ENCODE peak calls at places on chromosome 20, in four cellular contexts. G, E, C and U are unnamed samples.

GRCh38 chr20:3909952-3910366 is 20.8 kb downstream of the PANK2 start:
- DNase-seq in C (no peak), G (peak; percentile 87), E (no peak), U (no peak)

GRCh38 chr20:48092596-48093280 is 307.5 kb upstream of the SULF2 start:
- DNase-seq in E (no peak), C (no peak), G (no peak), U (no peak)

GRCh38 chr20:60268502-60268901 is 310.3 kb downstream of the CDH26 start:
- DNase-seq in G (peak; percentile 70), C (no peak), E (peak; percentile 26), U (no peak)

GRCh38 chr20:42186337-42186736 is 568.2 kb upstream of the CHD6 start:
- DNase-seq in C (no peak), E (no peak), G (no peak), U (no peak)

GRCh38 chr20:54431545-54431944 is 43.8 kb upstream of the DOK5 start:
- DNase-seq in C (no peak), G (no peak), E (no peak), U (no peak)

GRCh38 chr20:52959125-52959524 is 13.0 kb upstream of the TSHZ2 start:
- DNase-seq in G (peak; percentile 28), E (peak; percentile 20), C (no peak), U (peak; percentile 42)

GRCh38 chr20:44287272-44288097 is 23.5 kb downstream of the FITM2 start:
- DNase-seq in G (no peak), C (no peak), E (no peak), U (peak; percentile 66)

GRCh38 chr20:47136782-47137181 is 219.7 kb downstream of the ZMYND8 start:
- DNase-seq in G (no peak), E (no peak), C (no peak), U (no peak)

GRCh38 chr20:5510446-5510845 is 193.7 kb upstream of the PROKR2 start:
- DNase-seq in C (peak; percentile 10), G (no peak), E (no peak), U (no peak)

GRCh38 chr20:13221673-13222318 is 722 bp downstream of the ISM1 start:
- DNase-seq in C (no peak), G (no peak), E (peak; percentile 73), U (peak; percentile 65)

GRCh38 chr20:11716239-11716944 is 201.3 kb upstream of the BTBD3 start:
- DNase-seq in G (no peak), E (peak; percentile 78), C (peak; percentile 33), U (peak; percentile 62)

GRCh38 chr20:43893930-43894329 is 20.7 kb upstream of the TOX2 start:
- DNase-seq in C (no peak), E (no peak), G (no peak), U (no peak)

GRCh38 chr20:63687419-63688233 is 8.8 kb upstream of the TNFRSF6B start:
- DNase-seq in G (no peak), C (no peak), E (no peak), U (no peak)

DNA sequence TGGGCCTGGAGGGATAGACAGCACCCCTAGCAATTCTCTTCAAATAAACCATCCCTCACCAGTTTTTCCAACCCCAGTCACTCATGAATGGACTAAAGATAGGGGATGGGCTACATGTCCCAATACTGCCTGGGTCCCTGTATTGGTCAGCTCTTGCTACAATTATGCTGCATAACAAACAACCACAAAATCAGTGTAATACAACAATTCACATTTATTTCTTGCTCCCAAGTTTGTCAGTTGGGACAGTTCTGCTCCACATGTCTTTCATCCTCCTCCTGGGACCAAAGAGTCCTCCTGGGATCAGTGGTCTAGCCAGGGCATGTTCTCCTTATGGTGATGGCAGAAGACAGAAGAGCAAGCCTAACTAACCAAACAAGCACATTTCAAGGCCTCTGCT is 91.7 kb upstream of the MYL9 start:
- DNase-seq in E (no peak), C (no peak), G (no peak), U (no peak)
- H3K4me1 ChIP-seq in E (peaks cover 4% of the 10 kb centered on the region), C (peaks cover 14% of the 10 kb centered on the region), G (no peaks in the 10 kb centered on the region), U (peaks cover 4% of the 10 kb centered on the region)

GRCh38 chr20:32442630-32443029 is 84.5 kb downstream of the ASXL1 start:
- DNase-seq in G (no peak), C (no peak), E (no peak), U (no peak)
- TF ChIP-seq CHD2 in G (no peak), C (no peak), E (no peak), U (no peak)

GRCh38 chr20:58650181-58650775 is 805 bp upstream of the STX16 start:
- DNase-seq in C (no peak), G (peak; percentile 53), E (no peak), U (no peak)

GRCh38 chr20:58651823-58652605 is 931 bp downstream of the STX16 start:
- DNase-seq in E (peak; percentile 48), C (peak; percentile 84), G (peak; percentile 89), U (peak; percentile 54)

GRCh38 chr20:58652606-58653303 is 1.7 kb downstream of the STX16 start:
- DNase-seq in E (no peak), G (no peak), C (no peak), U (no peak)

GRCh38 chr20:58650776-58651547 is at the start of gene STX16:
- DNase-seq in G (peak; percentile 96), C (peak; percentile 79), E (peak; percentile 96), U (peak; percentile 91)

GRCh38 chr20:58651548-58651822 is 402 bp downstream of the STX16 start:
- DNase-seq in C (no peak), G (no peak), E (no peak), U (peak; percentile 36)
- TF ChIP-seq RNF2 in C (no peak), G (no peak), E (no peak), U (no peak)

GRCh38 chr20:49672109-49672681 is 41.5 kb downstream of the B4GALT5 start:
- DNase-seq in G (no peak), C (no peak), E (no peak), U (no peak)
- H3K4me1 ChIP-seq in G (peaks cover 69% of the 10 kb centered on the region), C (peaks cover 7% of the 10 kb centered on the region), E (peaks cover 94% of the 10 kb centered on the region), U (peaks cover 82% of the 10 kb centered on the region)

DNA sequence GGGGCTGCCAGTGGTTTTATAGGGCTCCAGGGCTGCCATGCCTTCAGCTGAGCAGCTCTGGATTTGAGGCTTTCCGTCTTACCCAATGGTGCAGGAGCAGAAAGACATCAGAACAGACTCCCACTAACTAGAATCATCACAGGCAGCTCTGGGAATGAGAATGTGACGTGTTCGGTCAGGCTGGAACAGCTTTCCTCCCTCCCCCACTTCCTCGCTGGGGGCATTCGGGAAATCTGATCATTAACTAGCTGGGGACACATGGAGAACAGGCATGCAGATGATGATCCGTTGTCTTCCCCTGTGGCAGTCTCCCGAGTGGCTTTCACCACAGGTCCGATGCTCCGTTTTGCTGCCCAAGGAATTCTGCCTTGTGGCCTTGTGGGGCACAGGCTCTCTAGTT is 5.5 kb upstream of the MTG2 start:
- DNase-seq in C (no peak), E (no peak), G (no peak), U (no peak)
- TF ChIP-seq CHD2 in C (no peak), E (no peak), G (no peak), U (no peak)

DNA sequence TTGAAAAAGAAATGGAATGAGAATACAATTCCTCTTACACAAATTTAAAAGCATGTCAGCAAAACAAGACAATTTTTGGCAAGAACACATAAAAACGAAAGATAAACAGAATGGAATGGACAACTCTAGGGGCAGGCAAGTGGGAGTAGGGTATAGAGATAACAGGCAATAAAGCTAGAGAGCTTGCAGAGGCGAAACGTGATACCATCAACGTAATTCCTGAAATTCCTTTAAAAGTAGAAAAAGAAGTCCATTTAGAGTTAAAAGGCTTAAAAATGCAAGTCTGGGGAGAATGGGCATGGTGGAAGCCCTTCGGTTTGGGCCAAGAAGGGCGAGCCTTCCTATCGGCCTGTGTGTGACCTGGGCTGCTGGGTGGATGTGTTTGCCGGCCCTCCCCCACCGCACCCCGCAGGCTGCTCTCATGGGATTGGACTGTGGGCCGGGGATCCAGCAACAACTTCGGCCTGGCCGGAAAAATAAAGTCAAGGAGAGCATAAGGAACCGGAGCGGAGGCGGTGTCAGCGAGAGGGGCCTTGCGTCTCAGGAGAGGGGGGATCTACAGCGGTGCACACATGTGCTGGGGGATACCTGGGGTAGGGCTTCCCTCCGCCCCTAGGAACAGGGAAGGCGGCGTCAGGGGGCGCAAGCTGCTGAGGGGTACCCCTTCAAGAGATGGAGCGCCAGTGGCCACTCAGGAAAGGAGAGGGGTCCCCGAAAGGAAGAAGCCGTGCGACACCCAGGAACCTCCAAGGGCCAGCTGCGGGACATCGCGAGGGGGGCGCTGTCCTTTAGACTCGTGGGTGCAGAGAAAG is 4.1 kb downstream of the TMEM239 start:
- DNase-seq in G (peak; percentile 64), C (no peak), E (no peak), U (no peak)
- TF ChIP-seq RNF2 in G (no peak), C (no peak), E (no peak), U (no peak)

DNA sequence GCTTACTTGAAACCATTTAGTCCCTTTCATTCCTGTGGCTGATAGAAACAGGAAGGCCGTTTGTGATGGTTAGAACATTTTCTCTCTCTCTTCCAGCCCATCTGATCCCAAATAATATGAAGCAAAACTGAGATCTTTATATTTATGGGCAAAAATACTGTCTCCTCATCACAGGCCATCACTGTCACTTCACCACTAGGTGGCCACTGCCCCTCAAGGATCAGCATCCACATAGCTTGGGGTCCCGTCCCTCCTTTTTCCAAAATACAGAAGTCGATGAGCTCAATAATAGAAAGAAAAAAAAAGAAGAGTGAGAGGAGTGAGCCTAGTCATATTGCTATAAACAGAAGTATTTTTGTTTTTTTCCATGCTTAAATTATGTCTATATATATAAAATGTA is 46.4 kb upstream of the LAMP5 start:
- DNase-seq in E (peak; percentile 17), C (no peak), G (peak; percentile 8), U (peak; percentile 11)
- H3K4me1 ChIP-seq in E (no peaks in the 10 kb centered on the region), C (no peaks in the 10 kb centered on the region), G (no peaks in the 10 kb centered on the region), U (no peaks in the 10 kb centered on the region)

DNA sequence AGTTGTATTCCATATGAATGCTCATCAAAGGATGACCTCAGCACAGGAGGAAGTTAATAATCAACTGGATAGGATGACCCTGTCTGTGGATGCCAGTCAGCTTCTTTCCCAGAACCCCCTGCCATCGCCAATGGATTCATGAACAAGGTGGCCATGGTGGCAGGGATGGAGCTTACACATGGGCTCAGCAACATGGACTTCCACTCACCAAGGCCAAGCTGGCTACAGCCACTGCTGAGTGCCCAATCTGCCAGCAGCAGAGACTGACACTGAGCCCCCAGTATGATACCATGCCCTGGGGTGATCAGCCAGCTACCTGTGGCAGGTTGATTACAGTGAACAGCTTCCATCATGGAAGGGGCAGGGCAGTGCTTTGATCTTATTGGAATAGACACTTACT is 44.7 kb upstream of the VSX1 start:
- DNase-seq in C (no peak), E (no peak), G (no peak), U (no peak)
- TF ChIP-seq CHD2 in C (no peak), E (no peak), G (no peak), U (no peak)

GRCh38 chr20:24673678-24674570 is 204.5 kb downstream of the SYNDIG1 start:
- DNase-seq in C (no peak), G (no peak), E (peak; percentile 21), U (no peak)
- TF ChIP-seq RNF2 in C (no peak), G (no peak), E (no peak), U (no peak)